ENCODE peak calls at places on chromosomes 16 and 17, in five cellular contexts. Y, H, X, L and P are unnamed samples.
A peak's percentile ranks its signal among the peaks of the same experiment; 100 is the strongest.

GRCh38 chr16:63527404-63527803 is 1491.2 kb upstream of the CDH8 start:
- DNase-seq in Y (no peak), H (no peak), X (no peak), L (no peak), P (no peak)

GRCh38 chr16:12780467-12780866 is 23.2 kb downstream of the CPPED1 start:
- DNase-seq in Y (no peak), H (no peak), X (no peak), L (no peak), P (no peak)

GRCh38 chr17:55117063-55117611 is 147.6 kb upstream of the HLF start:
- DNase-seq in Y (no peak), H (no peak), X (no peak), L (no peak), P (no peak)

GRCh38 chr16:72094266-72094610 is 591 bp downstream of the DHX38 start:
- DNase-seq in Y (no peak), H (no peak), X (peak; percentile 33), L (no peak), P (no peak)

GRCh38 chr16:66959645-66960177 is 1.4 kb upstream of the CES3 start:
- DNase-seq in Y (no peak), H (no peak), X (no peak), L (no peak), P (no peak)

GRCh38 chr16:56038564-56039098 is 152.7 kb upstream of the GNAO1 start:
- DNase-seq in Y (no peak), H (no peak), X (no peak), L (no peak), P (no peak)

GRCh38 chr16:85395207-85395912 is 217.8 kb upstream of the GSE1 start:
- DNase-seq in Y (peak; percentile 24), H (peak; percentile 94), X (peak; percentile 80), L (peak; percentile 49), P (peak; percentile 98)

GRCh38 chr17:50934161-50934560 is 68.0 kb upstream of the TOB1 start:
- DNase-seq in Y (no peak), H (no peak), X (no peak), L (no peak), P (no peak)

GRCh38 chr16:69199382-69199781 is 12.4 kb downstream of the SNTB2 start:
- DNase-seq in Y (no peak), H (no peak), X (no peak), L (no peak), P (peak; percentile 78)

GRCh38 chr16:15856901-15857778 is at the start of gene MYH11:
- DNase-seq in Y (no peak), H (peak; percentile 56), X (peak; percentile 47), L (peak; percentile 72), P (no peak)

GRCh38 chr16:69703638-69704037 is 22.7 kb downstream of the NQO1 start:
- DNase-seq in Y (no peak), H (no peak), X (no peak), L (no peak), P (peak; percentile 64)

GRCh38 chr17:27980035-27980434 is 62.4 kb upstream of the NLK start:
- DNase-seq in Y (no peak), H (no peak), X (no peak), L (no peak), P (peak; percentile 75)

GRCh38 chr16:57938936-57939871 is 31.7 kb downstream of the CNGB1 start:
- DNase-seq in Y (no peak), H (no peak), X (no peak), L (no peak), P (peak; percentile 20)

GRCh38 chr17:4500188-4500565 is 1.5 kb downstream of the SPNS2 start:
- DNase-seq in Y (no peak), H (no peak), X (no peak), L (no peak), P (no peak)

GRCh38 chr17:4501295-4501949 is 2.7 kb downstream of the SPNS2 start:
- DNase-seq in Y (no peak), H (no peak), X (peak; percentile 29), L (no peak), P (no peak)

GRCh38 chr17:4497101-4497824 is 1.4 kb upstream of the SPNS2 start:
- DNase-seq in Y (peak; percentile 21), H (no peak), X (no peak), L (no peak), P (peak; percentile 52)

GRCh38 chr17:4498461-4499397 is at the start of gene SPNS2:
- DNase-seq in Y (no peak), H (peak; percentile 97), X (peak; percentile 93), L (peak; percentile 85), P (peak; percentile 29)

DNA sequence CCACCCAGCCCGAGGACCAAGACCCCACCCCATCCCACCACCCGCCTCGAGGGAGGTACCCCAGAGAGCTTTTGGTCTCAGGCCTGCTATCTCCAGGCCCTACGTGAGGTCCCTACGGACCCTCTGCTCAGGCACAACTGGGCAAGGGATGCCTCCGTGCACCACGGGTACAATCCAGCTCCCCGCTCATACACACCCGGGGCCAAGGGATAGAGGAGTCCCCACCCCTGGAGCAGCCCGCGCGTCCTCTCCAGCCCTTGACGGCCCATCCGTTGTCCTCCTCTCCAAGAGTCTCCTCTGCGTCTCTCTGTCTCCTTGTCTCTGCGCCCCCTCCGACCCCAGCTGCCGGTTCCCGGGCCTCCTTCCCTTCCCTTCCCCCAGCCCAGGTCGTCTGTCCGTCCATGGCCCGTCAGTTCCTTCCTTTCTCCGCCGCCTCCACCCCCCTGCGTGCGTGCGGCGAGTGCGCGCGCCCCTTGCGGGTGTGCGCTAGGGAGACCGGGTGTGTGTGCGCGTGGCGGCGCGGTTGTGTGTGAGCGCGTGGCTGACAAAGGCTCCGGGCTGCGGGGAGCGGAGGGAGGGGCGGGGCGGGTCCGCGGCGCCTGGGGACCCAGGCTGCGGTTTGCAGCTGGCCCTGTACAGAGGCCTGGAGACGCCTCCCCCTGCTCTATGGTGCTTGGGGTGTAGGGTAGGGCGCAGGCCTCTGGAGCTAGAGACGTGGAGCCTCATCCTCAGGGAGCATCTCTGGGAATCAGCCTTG is 928 bp downstream of the SPNS2 start:
- DNase-seq in Y (no peak), H (peak; percentile 75), X (peak; percentile 32), L (peak; percentile 75), P (no peak)
- H3K27me3 ChIP-seq in Y (peaks cover 11% of the 10 kb centered on the region), H (peaks cover 35% of the 10 kb centered on the region), X (peaks cover 65% of the 10 kb centered on the region), L (peaks cover 42% of the 10 kb centered on the region), P (peaks cover 64% of the 10 kb centered on the region)

DNA sequence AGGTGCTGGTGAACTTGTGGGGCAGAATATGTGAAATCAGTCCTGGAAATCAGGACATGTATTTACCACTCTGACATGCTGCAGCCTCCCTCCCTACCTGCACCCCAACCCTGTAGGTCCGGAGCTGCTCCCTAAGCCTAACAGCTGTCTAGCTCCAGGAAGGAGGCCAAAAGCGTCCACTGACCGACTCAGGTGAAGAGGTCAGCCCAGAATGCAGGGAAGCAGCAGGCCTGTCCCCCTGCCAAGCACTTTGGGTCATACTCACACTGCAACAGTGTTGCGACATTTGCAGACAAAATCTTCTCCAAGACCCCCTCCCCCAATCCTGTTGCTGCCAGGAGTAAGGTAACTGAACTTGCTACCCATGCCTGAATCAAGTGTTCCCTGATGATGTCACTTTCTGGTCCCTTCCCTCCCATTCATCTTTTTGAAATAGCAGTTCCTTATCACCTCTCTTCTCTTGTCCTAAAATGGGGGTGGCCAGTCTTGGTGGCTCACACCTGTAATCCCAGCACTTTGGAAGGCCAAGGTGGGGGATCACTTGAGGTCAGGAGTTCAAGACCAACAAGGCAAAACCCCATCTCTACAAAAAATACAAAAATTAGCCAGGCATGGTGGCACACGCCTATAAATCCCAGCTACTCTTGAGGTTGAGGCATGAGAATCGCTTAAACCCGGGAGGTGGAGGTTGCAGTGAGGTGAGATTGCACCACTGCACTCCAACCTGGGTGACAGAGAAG is 1.3 kb upstream of the ACLY start:
- DNase-seq in Y (no peak), H (no peak), X (no peak), L (peak; percentile 59), P (peak; percentile 33)
- H2AFZ ChIP-seq in Y (peak overlapping the region; percentile 65), H (peak overlapping the region; percentile 96), X (peak overlapping the region; percentile 84), L (peak overlapping the region; percentile 68), P (peak overlapping the region; percentile 90)

GRCh38 chr17:42702446-42702845 is 20.1 kb downstream of the CNTNAP1 start:
- DNase-seq in Y (no peak), H (no peak), X (no peak), L (no peak), P (no peak)

GRCh38 chr17:42709561-42709960 is 27.2 kb downstream of the CNTNAP1 start:
- DNase-seq in Y (no peak), H (no peak), X (no peak), L (no peak), P (no peak)

GRCh38 chr17:42708588-42708987 is 26.3 kb downstream of the CNTNAP1 start:
- DNase-seq in Y (no peak), H (no peak), X (no peak), L (no peak), P (no peak)

GRCh38 chr17:42704495-42705494 is 22.5 kb downstream of the CNTNAP1 start:
- DNase-seq in Y (peak; percentile 94), H (no peak), X (no peak), L (no peak), P (no peak)

DNA sequence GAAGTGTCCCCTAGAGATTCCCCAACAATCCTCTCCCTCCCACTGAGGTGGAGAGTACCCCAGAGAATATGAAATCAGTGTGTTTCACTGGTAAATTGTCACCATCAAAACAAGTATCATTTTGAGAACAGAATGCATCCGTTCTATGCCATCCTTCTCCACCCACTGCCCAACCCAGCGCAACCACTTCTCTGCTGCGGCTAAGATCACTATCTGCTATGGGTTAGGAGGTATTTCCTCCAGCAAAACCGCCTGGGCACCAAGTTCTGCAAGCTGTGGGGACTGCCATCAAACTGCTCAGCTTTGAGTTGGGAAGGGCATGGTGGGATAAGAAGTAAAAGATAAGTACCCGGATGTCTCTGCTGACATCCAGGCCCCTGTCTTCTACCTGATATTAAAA is 24.4 kb downstream of the CNTNAP1 start:
- DNase-seq in Y (peak; percentile 65), H (no peak), X (no peak), L (no peak), P (no peak)
- TF ChIP-seq RFX5 in Y (no peak), H (no peak), X (no peak), L (no peak), P (no peak)

GRCh38 chr17:6208608-6209180 is 138.5 kb downstream of the WSCD1 start:
- DNase-seq in Y (no peak), H (no peak), X (no peak), L (no peak), P (no peak)

GRCh38 chr17:6209829-6210228 is 139.7 kb downstream of the WSCD1 start:
- DNase-seq in Y (no peak), H (no peak), X (no peak), L (no peak), P (no peak)

GRCh38 chr17:6205525-6205924 is 135.3 kb downstream of the WSCD1 start:
- DNase-seq in Y (no peak), H (no peak), X (no peak), L (no peak), P (no peak)

GRCh38 chr17:6204203-6204722 is 134.1 kb downstream of the WSCD1 start:
- DNase-seq in Y (no peak), H (no peak), X (no peak), L (no peak), P (no peak)
- H3K27me3 ChIP-seq in Y (no peaks in the 10 kb centered on the region), H (peaks cover 70% of the 10 kb centered on the region), X (no peaks in the 10 kb centered on the region), L (no peaks in the 10 kb centered on the region), P (no peaks in the 10 kb centered on the region)

GRCh38 chr17:43871947-43872690 is 25.1 kb downstream of the CD300LG start:
- DNase-seq in Y (no peak), H (no peak), X (no peak), L (no peak), P (no peak)
- H2AFZ ChIP-seq in Y (no peak overlapping the region), H (no peak overlapping the region), X (peak overlapping the region; percentile 51), L (no peak overlapping the region), P (peak overlapping the region; percentile 33)

DNA sequence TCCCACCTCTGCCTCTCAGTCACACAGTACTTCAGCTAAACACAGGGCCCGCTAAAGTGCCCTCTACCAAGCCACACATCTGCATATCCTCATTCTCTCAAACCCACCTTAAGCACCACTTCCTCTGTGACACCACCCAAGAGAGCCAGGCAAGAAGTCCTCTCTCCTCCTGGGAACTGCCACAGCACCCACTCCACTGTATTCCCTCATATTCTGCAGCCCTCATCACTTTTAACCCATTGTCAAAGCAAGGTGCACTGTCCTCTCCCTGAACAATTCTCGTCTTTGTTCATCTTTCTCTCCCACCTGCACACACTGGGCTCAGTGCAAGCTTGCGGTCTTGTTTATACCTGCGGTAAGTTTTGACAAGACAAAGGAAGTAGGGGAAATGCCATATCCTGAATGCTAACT is 13.6 kb downstream of the CHD9 start:
- DNase-seq in Y (no peak), H (no peak), X (no peak), L (no peak), P (no peak)
- TF ChIP-seq RFX5 in Y (no peak), H (no peak), X (no peak), L (no peak), P (no peak)